ENCODE peak calls at places on chromosome 11, in nine cellular contexts. R is tibial nerve; A is GDM1; F is heart right ventricle; J is activated CD4-positive, alpha-beta T cell treated with anti-CD3 and anti-CD28 coated beads, Interleukin-2, amount 50 U/mL, for 48 hours; L is stimulated activated CD4-positive, alpha-beta T cell treated with anti-CD3 and anti-CD28 coated beads, TNF-alpha, amount 100 ng/mL, for 4 hours; Z is neural crest cell; K is SHP77; W is stimulated activated CD8-positive, alpha-beta memory T cell treated with anti-CD3 and anti-CD28 coated beads, Interleukin-15, amount 100 ng/mL, for 24 hours. E is an unnamed sample.
A peak's percentile ranks its signal among the peaks of the same experiment; 100 is the strongest.

GRCh38 chr11:59787816-59788215 is 22.8 kb downstream of the MRPL16 start:
- DNase-seq in J (no peak), K (no peak), R (no peak), A (no peak), F (no peak), Z (no peak), L (no peak), W (no peak), E (no peak)

GRCh38 chr11:104275992-104276391 is 112.0 kb upstream of the PDGFD start:
- DNase-seq in R (no peak), Z (no peak), W (no peak), A (no peak), J (no peak), F (no peak), K (no peak), L (no peak), E (no peak)

GRCh38 chr11:83070878-83071640 is 638 bp downstream of the RAB30 start:
- DNase-seq in Z (no peak), F (peak; percentile 66), J (peak; percentile 50), W (no peak), R (peak; percentile 22), K (no peak), A (no peak), L (peak; percentile 5), E (peak; percentile 22)

GRCh38 chr11:11416917-11417316 is 63.9 kb upstream of the CSNK2A3 start:
- DNase-seq in J (no peak), K (no peak), R (no peak), Z (no peak), L (no peak), A (peak; percentile 80), F (no peak), W (no peak), E (no peak)

GRCh38 chr11:46381836-46382643 is 571 bp downstream of the MDK start:
- DNase-seq in L (no peak), W (no peak), K (no peak), F (no peak), Z (no peak), J (peak; percentile 36), R (no peak), A (no peak), E (no peak)

GRCh38 chr11:6541356-6541755 is 44.3 kb downstream of the DNHD1 start:
- DNase-seq in W (no peak), J (no peak), L (no peak), R (no peak), Z (no peak), F (no peak), K (no peak), A (no peak), E (no peak)

GRCh38 chr11:5348516-5349194 is 2.7 kb upstream of the OR51B6 start:
- DNase-seq in K (no peak), W (no peak), A (no peak), F (no peak), J (no peak), R (no peak), Z (no peak), L (no peak), E (no peak)

GRCh38 chr11:40037005-40037404 is 1422.4 kb downstream of the LRRC4C start:
- DNase-seq in W (no peak), R (no peak), J (no peak), Z (no peak), K (no peak), L (no peak), F (no peak), A (no peak), E (no peak)

GRCh38 chr11:120337133-120337895 is 1.1 kb downstream of the ARHGEF12 start:
- DNase-seq in Z (no peak), W (no peak), K (no peak), J (peak; percentile 33), R (no peak), F (peak; percentile 59), A (no peak), L (no peak), E (no peak)

GRCh38 chr11:13972033-13972910 is 9.7 kb downstream of the SPON1 start:
- DNase-seq in Z (no peak), K (no peak), J (no peak), A (no peak), W (no peak), F (no peak), R (no peak), L (no peak), E (no peak)

GRCh38 chr11:20131744-20132666 is 28.3 kb downstream of the DBX1 start:
- DNase-seq in J (peak; percentile 69), K (no peak), L (no peak), Z (peak; percentile 67), A (no peak), W (no peak), R (no peak), F (peak; percentile 45), E (peak; percentile 45)

GRCh38 chr11:90783111-90783510 is 560.3 kb upstream of the CHORDC1 start:
- DNase-seq in K (no peak), J (no peak), F (no peak), Z (no peak), R (no peak), W (no peak), L (no peak), A (no peak), E (no peak)

GRCh38 chr11:14203392-14203791 is 155.6 kb downstream of the RRAS2 start:
- DNase-seq in L (no peak), F (no peak), A (no peak), Z (no peak), K (no peak), J (no peak), W (no peak), R (no peak), E (no peak)

GRCh38 chr11:89235976-89236375 is 58.3 kb downstream of the TYR start:
- DNase-seq in A (no peak), F (no peak), W (no peak), Z (no peak), R (no peak), J (no peak), K (no peak), L (no peak), E (no peak)

GRCh38 chr11:64319421-64319761 is 1.5 kb downstream of the PRDX5 start:
- DNase-seq in A (no peak), R (no peak), W (no peak), L (no peak), J (no peak), K (no peak), F (no peak), Z (no peak), E (no peak)

GRCh38 chr11:126355926-126356897 is 726 bp downstream of the ST3GAL4 start:
- DNase-seq in A (no peak), W (no peak), F (no peak), J (peak; percentile 38), R (no peak), Z (no peak), K (no peak), L (no peak), E (no peak)

GRCh38 chr11:30312243-30312642 is 10.7 kb upstream of the ARL14EP start:
- DNase-seq in L (no peak), K (no peak), W (no peak), Z (no peak), A (no peak), R (no peak), J (no peak), F (no peak), E (no peak)

GRCh38 chr11:63511349-63511748 is 5.5 kb downstream of the LGALS12 start:
- DNase-seq in J (no peak), R (no peak), A (no peak), W (no peak), F (no peak), L (no peak), K (no peak), Z (no peak), E (no peak)

GRCh38 chr11:113615098-113615497 is 91.0 kb downstream of the TMPRSS5 start:
- DNase-seq in K (peak; percentile 64), R (no peak), W (no peak), L (no peak), A (no peak), Z (no peak), F (no peak), J (no peak), E (no peak)

GRCh38 chr11:120108785-120109168 is 29.1 kb downstream of the TRIM29 start:
- DNase-seq in J (no peak), Z (no peak), A (no peak), K (no peak), R (no peak), F (no peak), W (no peak), L (no peak), E (no peak)

GRCh38 chr11:126157326-126158030 is 54.0 kb downstream of the RPUSD4 start:
- DNase-seq in J (no peak), Z (no peak), W (no peak), K (no peak), R (no peak), F (no peak), L (no peak), A (no peak), E (no peak)

GRCh38 chr11:94528551-94528950 is 15.2 kb upstream of the FUT4 start:
- DNase-seq in A (no peak), W (no peak), K (no peak), Z (no peak), R (no peak), L (no peak), J (no peak), F (no peak), E (no peak)

GRCh38 chr11:119263352-119263940 is 53.5 kb downstream of the MCAM start:
- DNase-seq in A (no peak), J (no peak), L (no peak), K (no peak), W (no peak), F (no peak), Z (no peak), R (no peak), E (peak; percentile 38)

GRCh38 chr11:12158926-12159325 is 48.5 kb downstream of the MICAL2 start:
- DNase-seq in A (no peak), L (no peak), Z (no peak), K (no peak), F (no peak), R (no peak), J (no peak), W (no peak), E (no peak)

GRCh38 chr11:69460540-69461257 is 20.8 kb upstream of the LINC01488 start:
- DNase-seq in F (no peak), A (no peak), Z (no peak), L (no peak), W (no peak), K (no peak), J (no peak), R (no peak), E (no peak)

GRCh38 chr11:44444770-44445321 is 120.6 kb upstream of the CD82 start:
- DNase-seq in R (no peak), F (no peak), W (no peak), Z (no peak), L (no peak), J (no peak), K (no peak), A (no peak), E (no peak)

GRCh38 chr11:16081756-16082531 is 274.4 kb downstream of the SOX6 start:
- DNase-seq in L (no peak), J (no peak), Z (no peak), F (peak; percentile 5), K (no peak), W (no peak), A (no peak), R (no peak), E (no peak)

GRCh38 chr11:88171982-88172381 is 3.3 kb downstream of the RAB38 start:
- DNase-seq in J (no peak), R (no peak), F (no peak), A (no peak), Z (no peak), W (no peak), L (no peak), K (no peak), E (no peak)

GRCh38 chr11:83895516-83895915 is 609.3 kb upstream of the CCDC90B start:
- DNase-seq in J (no peak), L (no peak), A (no peak), W (no peak), K (no peak), F (no peak), Z (no peak), R (no peak), E (no peak)

GRCh38 chr11:67351275-67352005 is 1.9 kb downstream of the POLD4 start:
- DNase-seq in K (peak; percentile 53), Z (peak; percentile 44), J (peak; percentile 66), W (no peak), A (peak; percentile 49), R (no peak), L (no peak), F (peak; percentile 47), E (peak; percentile 69)

GRCh38 chr11:95067042-95067827 is 516 bp downstream of the SRSF8 start:
- DNase-seq in Z (peak; percentile 73), L (peak; percentile 67), R (peak; percentile 67), A (peak; percentile 59), J (peak; percentile 83), F (peak; percentile 83), K (peak; percentile 67), W (peak; percentile 47), E (peak; percentile 76)

E was measured in CD4-positive, alpha-beta memory T cell.